ENCODE peak calls at places on chromosomes 3 and 15, in seven cellular contexts. Z is H54, R is RKO, V is NCI-H1694 treated with DMSO at 0.1 percent for 48 hours, O is NCI-H1105 treated with DMSO at 0.1 percent for 48 hours, K is HTR-8/SVneo, G is fibroblast of lung. E is an unnamed sample.

GRCh38 chr3:16140116-16140893 is 34.2 kb upstream of the GALNT15 start:
- DNase-seq in Z (peak; percentile 19), R (no peak), V (no peak), O (no peak), K (no peak), G (peak; percentile 97), E (no peak)

GRCh38 chr3:47420044-47420430 is 39.2 kb downstream of the PTPN23 start:
- DNase-seq in Z (no peak), R (no peak), V (no peak), O (no peak), K (no peak), G (no peak), E (no peak)

GRCh38 chr15:57323806-57324589 is 52.3 kb upstream of the CGNL1 start:
- DNase-seq in Z (peak; percentile 76), R (no peak), V (no peak), O (no peak), K (peak; percentile 88), G (peak; percentile 63), E (no peak)

GRCh38 chr3:127011270-127011992 is 28.5 kb downstream of the PLXNA1 start:
- DNase-seq in Z (no peak), R (no peak), V (no peak), O (no peak), K (no peak), G (no peak), E (no peak)

GRCh38 chr15:40789119-40789518 is 17.8 kb upstream of the ZFYVE19 start:
- DNase-seq in Z (no peak), R (no peak), V (no peak), O (no peak), K (no peak), G (no peak), E (no peak)

GRCh38 chr3:45137656-45138181 is 8.5 kb downstream of the CDCP1 start:
- DNase-seq in Z (no peak), R (no peak), V (no peak), O (no peak), K (no peak), G (peak; percentile 34), E (no peak)

GRCh38 chr3:149466192-149466591 is 8.3 kb upstream of the TM4SF4 start:
- DNase-seq in Z (peak; percentile 61), R (no peak), V (no peak), O (no peak), K (peak; percentile 71), G (peak; percentile 95), E (no peak)

GRCh38 chr15:57720861-57721260 is 14.3 kb downstream of the POLR2M start:
- DNase-seq in Z (no peak), R (no peak), V (no peak), O (no peak), K (no peak), G (peak; percentile 70), E (no peak)

GRCh38 chr15:99137111-99137546 is 32.2 kb downstream of the SYNM start:
- DNase-seq in Z (no peak), R (no peak), V (no peak), O (peak; percentile 98), K (no peak), G (no peak), E (no peak)

GRCh38 chr3:47799733-47800132 is 3.2 kb upstream of the DHX30 start:
- DNase-seq in Z (no peak), R (no peak), V (no peak), O (no peak), K (no peak), G (no peak), E (no peak)

GRCh38 chr15:32671339-32672325 is 30.1 kb downstream of the SCG5 start:
- DNase-seq in Z (no peak), R (no peak), V (no peak), O (no peak), K (no peak), G (peak; percentile 59), E (no peak)

GRCh38 chr3:13283877-13284264 is 136.3 kb downstream of the NUP210 start:
- DNase-seq in Z (no peak), R (no peak), V (no peak), O (no peak), K (no peak), G (no peak), E (no peak)

GRCh38 chr15:91471410-91471993 is 371.4 kb downstream of the SV2B start:
- DNase-seq in Z (peak; percentile 5), R (no peak), V (no peak), O (no peak), K (no peak), G (peak; percentile 92), E (no peak)

E was measured in NCI-H446 treated with DMSO at 0.1 percent for 48 hours.